ENCODE peak calls at places on chromosomes 5 and 9, in nine cellular contexts. One of them, this sample, is unnamed.
A peak's percentile ranks its signal among the peaks of the same experiment; 100 is the strongest.

GRCh38 chr9:107228648-107229047 is 54.4 kb upstream of the RAD23B start:
- DNase-seq in sciatic nerve: no peak
- DNase-seq in fibroblast of lung: no peak
- DNase-seq in NCI-H1092: peak; percentile 37
- DNase-seq in NCI-H2171 treated with DMSO at 0.1 percent for 48 hours: no peak
- DNase-seq in fibroblast of mammary gland: no peak
- DNase-seq in amygdala: no peak
- DNase-seq in activated CD4-positive, alpha-beta T cell treated with anti-CD3 and anti-CD28 coated beads, Interleukin-2, amount 50 U/mL, for 48 hours: no peak
- DNase-seq in NCI-H446 treated with DMSO at 0.1 percent for 48 hours: no peak
- DNase-seq in this sample: peak; percentile 15

GRCh38 chr9:124475158-124475867 is 25.1 kb downstream of the ADGRD2 start:
- DNase-seq in amygdala: no peak
- DNase-seq in fibroblast of mammary gland: no peak
- DNase-seq in fibroblast of lung: no peak
- DNase-seq in sciatic nerve: no peak
- DNase-seq in NCI-H446 treated with DMSO at 0.1 percent for 48 hours: no peak
- DNase-seq in NCI-H1092: no peak
- DNase-seq in NCI-H2171 treated with DMSO at 0.1 percent for 48 hours: no peak
- DNase-seq in activated CD4-positive, alpha-beta T cell treated with anti-CD3 and anti-CD28 coated beads, Interleukin-2, amount 50 U/mL, for 48 hours: no peak
- DNase-seq in this sample: no peak

GRCh38 chr5:4212981-4213819 is 617.6 kb downstream of the IRX1 start:
- DNase-seq in NCI-H446 treated with DMSO at 0.1 percent for 48 hours: no peak
- DNase-seq in NCI-H2171 treated with DMSO at 0.1 percent for 48 hours: no peak
- DNase-seq in NCI-H1092: no peak
- DNase-seq in fibroblast of lung: no peak
- DNase-seq in sciatic nerve: no peak
- DNase-seq in fibroblast of mammary gland: no peak
- DNase-seq in amygdala: no peak
- DNase-seq in activated CD4-positive, alpha-beta T cell treated with anti-CD3 and anti-CD28 coated beads, Interleukin-2, amount 50 U/mL, for 48 hours: no peak
- DNase-seq in this sample: no peak

GRCh38 chr9:124001865-124002525 is 9.6 kb upstream of the LHX2 start:
- DNase-seq in sciatic nerve: no peak
- DNase-seq in NCI-H1092: no peak
- DNase-seq in amygdala: no peak
- DNase-seq in activated CD4-positive, alpha-beta T cell treated with anti-CD3 and anti-CD28 coated beads, Interleukin-2, amount 50 U/mL, for 48 hours: no peak
- DNase-seq in NCI-H2171 treated with DMSO at 0.1 percent for 48 hours: peak; percentile 50
- DNase-seq in fibroblast of lung: no peak
- DNase-seq in fibroblast of mammary gland: no peak
- DNase-seq in NCI-H446 treated with DMSO at 0.1 percent for 48 hours: no peak
- DNase-seq in this sample: no peak

GRCh38 chr5:125798311-125798710 is 624.9 kb upstream of the GRAMD2B start:
- DNase-seq in fibroblast of mammary gland: peak; percentile 50
- DNase-seq in NCI-H1092: no peak
- DNase-seq in fibroblast of lung: peak; percentile 65
- DNase-seq in sciatic nerve: no peak
- DNase-seq in NCI-H446 treated with DMSO at 0.1 percent for 48 hours: no peak
- DNase-seq in NCI-H2171 treated with DMSO at 0.1 percent for 48 hours: no peak
- DNase-seq in activated CD4-positive, alpha-beta T cell treated with anti-CD3 and anti-CD28 coated beads, Interleukin-2, amount 50 U/mL, for 48 hours: no peak
- DNase-seq in amygdala: no peak
- DNase-seq in this sample: no peak

GRCh38 chr5:169910393-169910792 is 69.9 kb downstream of the INSYN2B start:
- DNase-seq in activated CD4-positive, alpha-beta T cell treated with anti-CD3 and anti-CD28 coated beads, Interleukin-2, amount 50 U/mL, for 48 hours: no peak
- DNase-seq in NCI-H2171 treated with DMSO at 0.1 percent for 48 hours: no peak
- DNase-seq in amygdala: no peak
- DNase-seq in fibroblast of mammary gland: no peak
- DNase-seq in NCI-H446 treated with DMSO at 0.1 percent for 48 hours: no peak
- DNase-seq in sciatic nerve: no peak
- DNase-seq in NCI-H1092: no peak
- DNase-seq in fibroblast of lung: no peak
- DNase-seq in this sample: no peak

GRCh38 chr9:116154976-116155699 is 1.5 kb downstream of the PAPPA start:
- DNase-seq in fibroblast of lung: peak; percentile 81
- DNase-seq in NCI-H2171 treated with DMSO at 0.1 percent for 48 hours: no peak
- DNase-seq in amygdala: no peak
- DNase-seq in NCI-H446 treated with DMSO at 0.1 percent for 48 hours: no peak
- DNase-seq in NCI-H1092: no peak
- DNase-seq in activated CD4-positive, alpha-beta T cell treated with anti-CD3 and anti-CD28 coated beads, Interleukin-2, amount 50 U/mL, for 48 hours: no peak
- DNase-seq in sciatic nerve: no peak
- DNase-seq in fibroblast of mammary gland: peak; percentile 76
- DNase-seq in this sample: no peak

GRCh38 chr5:1522601-1523479 is 920 bp downstream of the LPCAT1 start:
- DNase-seq in NCI-H2171 treated with DMSO at 0.1 percent for 48 hours: no peak
- DNase-seq in fibroblast of mammary gland: no peak
- DNase-seq in NCI-H446 treated with DMSO at 0.1 percent for 48 hours: no peak
- DNase-seq in fibroblast of lung: no peak
- DNase-seq in amygdala: no peak
- DNase-seq in sciatic nerve: peak; percentile 58
- DNase-seq in activated CD4-positive, alpha-beta T cell treated with anti-CD3 and anti-CD28 coated beads, Interleukin-2, amount 50 U/mL, for 48 hours: peak; percentile 32
- DNase-seq in NCI-H1092: peak; percentile 7
- DNase-seq in this sample: peak; percentile 15

GRCh38 chr9:23117621-23118020 is 671.0 kb downstream of the DMRTA1 start:
- DNase-seq in fibroblast of lung: peak; percentile 5
- DNase-seq in fibroblast of mammary gland: peak; percentile 71
- DNase-seq in NCI-H1092: no peak
- DNase-seq in NCI-H2171 treated with DMSO at 0.1 percent for 48 hours: no peak
- DNase-seq in NCI-H446 treated with DMSO at 0.1 percent for 48 hours: no peak
- DNase-seq in amygdala: no peak
- DNase-seq in activated CD4-positive, alpha-beta T cell treated with anti-CD3 and anti-CD28 coated beads, Interleukin-2, amount 50 U/mL, for 48 hours: no peak
- DNase-seq in sciatic nerve: no peak
- DNase-seq in this sample: no peak

GRCh38 chr9:136538599-136539426 is 7.0 kb downstream of the NOTCH1 start:
- DNase-seq in fibroblast of mammary gland: no peak
- DNase-seq in sciatic nerve: no peak
- DNase-seq in NCI-H1092: no peak
- DNase-seq in fibroblast of lung: no peak
- DNase-seq in amygdala: no peak
- DNase-seq in NCI-H2171 treated with DMSO at 0.1 percent for 48 hours: peak; percentile 40
- DNase-seq in NCI-H446 treated with DMSO at 0.1 percent for 48 hours: no peak
- DNase-seq in activated CD4-positive, alpha-beta T cell treated with anti-CD3 and anti-CD28 coated beads, Interleukin-2, amount 50 U/mL, for 48 hours: peak; percentile 85
- DNase-seq in this sample: no peak

GRCh38 chr5:79561525-79561893 is 47.6 kb upstream of the HOMER1 start:
- DNase-seq in amygdala: no peak
- DNase-seq in NCI-H2171 treated with DMSO at 0.1 percent for 48 hours: no peak
- DNase-seq in activated CD4-positive, alpha-beta T cell treated with anti-CD3 and anti-CD28 coated beads, Interleukin-2, amount 50 U/mL, for 48 hours: peak; percentile 53
- DNase-seq in fibroblast of lung: no peak
- DNase-seq in sciatic nerve: no peak
- DNase-seq in fibroblast of mammary gland: no peak
- DNase-seq in NCI-H1092: no peak
- DNase-seq in NCI-H446 treated with DMSO at 0.1 percent for 48 hours: no peak
- DNase-seq in this sample: no peak

GRCh38 chr5:3331819-3332218 is 263.8 kb upstream of the IRX1 start:
- DNase-seq in fibroblast of lung: no peak
- DNase-seq in fibroblast of mammary gland: no peak
- DNase-seq in activated CD4-positive, alpha-beta T cell treated with anti-CD3 and anti-CD28 coated beads, Interleukin-2, amount 50 U/mL, for 48 hours: no peak
- DNase-seq in NCI-H446 treated with DMSO at 0.1 percent for 48 hours: no peak
- DNase-seq in sciatic nerve: no peak
- DNase-seq in NCI-H2171 treated with DMSO at 0.1 percent for 48 hours: no peak
- DNase-seq in amygdala: no peak
- DNase-seq in NCI-H1092: no peak
- DNase-seq in this sample: no peak

GRCh38 chr9:100442072-100442471 is 15.1 kb downstream of the MSANTD3 start:
- DNase-seq in sciatic nerve: no peak
- DNase-seq in NCI-H2171 treated with DMSO at 0.1 percent for 48 hours: no peak
- DNase-seq in amygdala: no peak
- DNase-seq in activated CD4-positive, alpha-beta T cell treated with anti-CD3 and anti-CD28 coated beads, Interleukin-2, amount 50 U/mL, for 48 hours: no peak
- DNase-seq in NCI-H446 treated with DMSO at 0.1 percent for 48 hours: no peak
- DNase-seq in fibroblast of mammary gland: no peak
- DNase-seq in fibroblast of lung: no peak
- DNase-seq in NCI-H1092: no peak
- DNase-seq in this sample: no peak

GRCh38 chr5:90866333-90866732 is 307.7 kb downstream of the ADGRV1 start:
- DNase-seq in fibroblast of mammary gland: peak; percentile 31
- DNase-seq in activated CD4-positive, alpha-beta T cell treated with anti-CD3 and anti-CD28 coated beads, Interleukin-2, amount 50 U/mL, for 48 hours: no peak
- DNase-seq in NCI-H446 treated with DMSO at 0.1 percent for 48 hours: peak; percentile 27
- DNase-seq in NCI-H1092: peak; percentile 23
- DNase-seq in fibroblast of lung: peak; percentile 59
- DNase-seq in sciatic nerve: no peak
- DNase-seq in amygdala: no peak
- DNase-seq in NCI-H2171 treated with DMSO at 0.1 percent for 48 hours: peak; percentile 57
- DNase-seq in this sample: peak; percentile 62

GRCh38 chr9:103533318-103533717 is 538.2 kb downstream of the CYLC2 start:
- DNase-seq in fibroblast of mammary gland: no peak
- DNase-seq in fibroblast of lung: no peak
- DNase-seq in activated CD4-positive, alpha-beta T cell treated with anti-CD3 and anti-CD28 coated beads, Interleukin-2, amount 50 U/mL, for 48 hours: no peak
- DNase-seq in NCI-H2171 treated with DMSO at 0.1 percent for 48 hours: peak; percentile 96
- DNase-seq in NCI-H446 treated with DMSO at 0.1 percent for 48 hours: no peak
- DNase-seq in NCI-H1092: no peak
- DNase-seq in amygdala: no peak
- DNase-seq in sciatic nerve: no peak
- DNase-seq in this sample: no peak

This sample was measured in DMS79 treated with DMSO at 0.1 percent for 48 hours.